ENCODE peak calls at places on chromosomes 6 and 20, in four cellular contexts. One of them, this sample, is unnamed.

GRCh38 chr6:43239054-43239453 is 4.2 kb upstream of the TTBK1 start:
- DNase-seq in choroid plexus epithelial cell: no peak
- DNase-seq in CD14-positive monocyte: no peak
- DNase-seq in H9: no peak
- DNase-seq in this sample: no peak

GRCh38 chr6:108588586-108588985 is 27.9 kb downstream of the FOXO3 start:
- DNase-seq in CD14-positive monocyte: no peak
- DNase-seq in H9: no peak
- DNase-seq in choroid plexus epithelial cell: peak
- DNase-seq in this sample: peak

GRCh38 chr6:129297592-129297991 is 412.4 kb downstream of the ARHGAP18 start:
- DNase-seq in CD14-positive monocyte: no peak
- DNase-seq in H9: no peak
- DNase-seq in choroid plexus epithelial cell: no peak
- DNase-seq in this sample: no peak

GRCh38 chr20:39016496-39016895 is 54.4 kb downstream of the DHX35 start:
- DNase-seq in CD14-positive monocyte: no peak
- DNase-seq in H9: no peak
- DNase-seq in choroid plexus epithelial cell: no peak
- DNase-seq in this sample: no peak

GRCh38 chr6:115765966-115766365 is 294.7 kb downstream of the FRK start:
- DNase-seq in choroid plexus epithelial cell: no peak
- DNase-seq in CD14-positive monocyte: no peak
- DNase-seq in H9: no peak
- DNase-seq in this sample: no peak

GRCh38 chr6:154995241-154996162 is at the start of gene TIAM2:
- DNase-seq in H9: peak
- DNase-seq in CD14-positive monocyte: no peak
- DNase-seq in choroid plexus epithelial cell: no peak
- DNase-seq in this sample: no peak

GRCh38 chr6:70479236-70479635 is 65.9 kb downstream of the FAM135A start:
- DNase-seq in CD14-positive monocyte: no peak
- DNase-seq in H9: no peak
- DNase-seq in choroid plexus epithelial cell: peak
- DNase-seq in this sample: no peak

GRCh38 chr6:107585815-107586435 is 96.0 kb downstream of the SOBP start:
- DNase-seq in choroid plexus epithelial cell: no peak
- DNase-seq in CD14-positive monocyte: no peak
- DNase-seq in H9: no peak
- DNase-seq in this sample: no peak

GRCh38 chr6:70282906-70283461 is 19.9 kb downstream of the COL9A1 start:
- DNase-seq in H9: peak
- DNase-seq in CD14-positive monocyte: no peak
- DNase-seq in choroid plexus epithelial cell: no peak
- DNase-seq in this sample: no peak

GRCh38 chr20:19889011-19889953 is 127.9 kb upstream of the NAA20 start:
- DNase-seq in H9: no peak
- DNase-seq in choroid plexus epithelial cell: peak
- DNase-seq in CD14-positive monocyte: no peak
- DNase-seq in this sample: peak

GRCh38 chr6:168286116-168286515 is 33.5 kb downstream of the DACT2 start:
- DNase-seq in choroid plexus epithelial cell: no peak
- DNase-seq in H9: no peak
- DNase-seq in CD14-positive monocyte: no peak
- DNase-seq in this sample: no peak

GRCh38 chr6:25504661-25505060 is 147.4 kb upstream of the SCGN start:
- DNase-seq in CD14-positive monocyte: no peak
- DNase-seq in choroid plexus epithelial cell: no peak
- DNase-seq in H9: no peak
- DNase-seq in this sample: peak

GRCh38 chr20:64233725-64234124 is 21.8 kb upstream of the PCMTD2 start:
- DNase-seq in H9: no peak
- DNase-seq in choroid plexus epithelial cell: no peak
- DNase-seq in CD14-positive monocyte: peak
- DNase-seq in this sample: no peak

GRCh38 chr20:16821211-16822089 is 73.3 kb downstream of the OTOR start:
- DNase-seq in CD14-positive monocyte: no peak
- DNase-seq in H9: peak
- DNase-seq in choroid plexus epithelial cell: peak
- DNase-seq in this sample: peak

GRCh38 chr20:24785141-24785924 is 163.7 kb upstream of the CST7 start:
- DNase-seq in H9: no peak
- DNase-seq in choroid plexus epithelial cell: no peak
- DNase-seq in CD14-positive monocyte: no peak
- DNase-seq in this sample: peak

GRCh38 chr6:143457563-143458359 is 7.2 kb downstream of the PEX3 start:
- DNase-seq in choroid plexus epithelial cell: peak
- DNase-seq in CD14-positive monocyte: no peak
- DNase-seq in H9: no peak
- DNase-seq in this sample: no peak

GRCh38 chr6:33702345-33702977 is 9.0 kb downstream of the UQCC2 start:
- DNase-seq in H9: peak
- DNase-seq in choroid plexus epithelial cell: peak
- DNase-seq in CD14-positive monocyte: no peak
- DNase-seq in this sample: peak

GRCh38 chr6:37648465-37649330 is 49.0 kb downstream of the MDGA1 start:
- DNase-seq in H9: peak
- DNase-seq in choroid plexus epithelial cell: no peak
- DNase-seq in CD14-positive monocyte: no peak
- DNase-seq in this sample: no peak

GRCh38 chr20:2195614-2196013 is 94.0 kb downstream of the STK35 start:
- DNase-seq in CD14-positive monocyte: no peak
- DNase-seq in H9: no peak
- DNase-seq in choroid plexus epithelial cell: no peak
- DNase-seq in this sample: no peak
- TF ChIP-seq CTCF in CD14-positive monocyte: no peak
- TF ChIP-seq CTCF in H9: peak
- TF ChIP-seq CTCF in choroid plexus epithelial cell: no peak
- TF ChIP-seq CTCF in this sample: peak

GRCh38 chr6:8194499-8194898 is 92.2 kb upstream of the EEF1E1 start:
- DNase-seq in CD14-positive monocyte: no peak
- DNase-seq in H9: no peak
- DNase-seq in choroid plexus epithelial cell: peak
- DNase-seq in this sample: no peak

GRCh38 chr6:8193541-8193940 is 91.2 kb upstream of the EEF1E1 start:
- DNase-seq in H9: no peak
- DNase-seq in CD14-positive monocyte: no peak
- DNase-seq in choroid plexus epithelial cell: peak
- DNase-seq in this sample: peak

GRCh38 chr6:8195714-8196104 is 93.4 kb upstream of the EEF1E1 start:
- DNase-seq in H9: no peak
- DNase-seq in CD14-positive monocyte: no peak
- DNase-seq in choroid plexus epithelial cell: no peak
- DNase-seq in this sample: no peak

GRCh38 chr6:8192597-8192996 is 90.2 kb upstream of the EEF1E1 start:
- DNase-seq in H9: no peak
- DNase-seq in CD14-positive monocyte: no peak
- DNase-seq in choroid plexus epithelial cell: no peak
- DNase-seq in this sample: no peak

DNA sequence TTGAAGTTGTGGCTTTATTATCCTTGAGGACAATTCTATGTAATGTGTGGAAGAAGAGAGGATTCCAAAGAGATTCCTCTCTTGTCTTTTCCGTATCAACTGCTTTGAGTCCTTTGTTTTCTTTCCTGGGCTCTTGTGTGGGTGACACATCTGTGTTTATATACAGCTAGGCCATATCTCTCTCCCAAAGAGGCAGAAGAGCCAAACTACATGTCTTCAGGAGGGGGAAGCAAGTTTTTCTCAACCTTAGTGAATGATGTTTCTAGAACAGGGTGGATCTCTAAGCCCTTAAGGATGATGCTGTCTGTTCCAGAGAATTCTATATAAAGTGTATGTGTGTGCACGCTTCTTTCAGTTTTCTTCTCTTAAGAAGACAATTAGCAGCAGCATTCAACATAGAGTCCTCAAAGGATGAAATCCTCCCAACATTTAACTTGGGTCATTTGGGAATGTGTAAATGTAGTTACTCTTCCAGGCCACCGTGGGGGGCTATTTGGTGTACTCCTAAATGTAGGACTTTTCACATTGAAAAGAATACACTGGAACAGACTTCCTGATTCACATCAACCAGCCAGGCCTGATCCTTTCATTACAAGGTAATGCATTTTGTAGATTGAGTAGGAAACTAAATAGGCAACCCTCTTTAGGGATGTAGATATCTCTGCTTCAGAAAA is 92.8 kb upstream of the EEF1E1 start:
- DNase-seq in H9: no peak
- DNase-seq in CD14-positive monocyte: no peak
- DNase-seq in choroid plexus epithelial cell: peak
- DNase-seq in this sample: no peak
- TF ChIP-seq CTCF in H9: peak
- TF ChIP-seq CTCF in CD14-positive monocyte: peak
- TF ChIP-seq CTCF in choroid plexus epithelial cell: peak
- TF ChIP-seq CTCF in this sample: peak

DNA sequence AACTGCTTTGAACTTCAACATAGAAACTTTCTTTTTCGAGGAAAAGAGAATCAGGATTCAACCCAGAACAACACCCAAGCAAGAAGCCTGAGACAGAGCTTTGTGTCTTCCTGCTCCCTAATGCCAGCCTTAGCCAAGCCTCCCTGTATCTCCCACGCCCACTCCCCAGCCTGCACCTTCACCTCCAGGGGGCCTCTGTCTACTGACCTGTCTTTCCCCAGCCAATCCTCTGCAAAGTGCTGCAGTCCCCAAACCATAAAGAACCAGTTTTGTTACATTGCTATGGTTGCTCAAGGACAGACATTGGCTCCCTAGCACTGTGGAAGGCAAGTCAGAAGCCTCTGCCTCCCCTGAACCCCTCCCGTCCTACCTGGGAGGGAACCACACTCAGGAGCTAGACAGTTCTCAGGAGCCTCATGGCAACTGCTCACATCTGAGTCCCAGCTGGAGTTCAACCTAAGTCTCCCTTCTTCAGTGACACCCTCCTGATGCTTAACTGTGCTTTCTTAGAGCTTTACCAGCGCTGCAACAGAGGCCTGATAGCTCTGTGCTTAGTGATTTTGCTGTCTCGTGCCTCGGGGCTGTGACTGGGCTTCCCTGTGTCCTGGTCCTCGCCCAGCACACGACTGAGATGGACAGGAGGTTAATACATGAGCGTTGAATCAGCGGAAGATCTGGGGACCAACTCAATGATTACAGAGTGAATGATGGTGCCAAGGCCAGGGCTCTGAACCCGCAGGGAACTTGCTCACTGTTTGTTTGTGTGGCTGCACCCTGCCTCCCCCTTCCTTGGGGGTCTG is 101.5 kb upstream of the DUSP22 start:
- DNase-seq in CD14-positive monocyte: no peak
- DNase-seq in H9: peak
- DNase-seq in choroid plexus epithelial cell: no peak
- DNase-seq in this sample: no peak
- TF ChIP-seq CTCF in CD14-positive monocyte: no peak
- TF ChIP-seq CTCF in H9: peak
- TF ChIP-seq CTCF in choroid plexus epithelial cell: peak
- TF ChIP-seq CTCF in this sample: no peak

GRCh38 chr20:62156592-62157386 is 13.2 kb downstream of the SS18L1 start:
- DNase-seq in choroid plexus epithelial cell: peak
- DNase-seq in CD14-positive monocyte: peak
- DNase-seq in H9: peak
- DNase-seq in this sample: no peak
- TF ChIP-seq CTCF in choroid plexus epithelial cell: peak
- TF ChIP-seq CTCF in CD14-positive monocyte: peak
- TF ChIP-seq CTCF in H9: peak
- TF ChIP-seq CTCF in this sample: peak

DNA sequence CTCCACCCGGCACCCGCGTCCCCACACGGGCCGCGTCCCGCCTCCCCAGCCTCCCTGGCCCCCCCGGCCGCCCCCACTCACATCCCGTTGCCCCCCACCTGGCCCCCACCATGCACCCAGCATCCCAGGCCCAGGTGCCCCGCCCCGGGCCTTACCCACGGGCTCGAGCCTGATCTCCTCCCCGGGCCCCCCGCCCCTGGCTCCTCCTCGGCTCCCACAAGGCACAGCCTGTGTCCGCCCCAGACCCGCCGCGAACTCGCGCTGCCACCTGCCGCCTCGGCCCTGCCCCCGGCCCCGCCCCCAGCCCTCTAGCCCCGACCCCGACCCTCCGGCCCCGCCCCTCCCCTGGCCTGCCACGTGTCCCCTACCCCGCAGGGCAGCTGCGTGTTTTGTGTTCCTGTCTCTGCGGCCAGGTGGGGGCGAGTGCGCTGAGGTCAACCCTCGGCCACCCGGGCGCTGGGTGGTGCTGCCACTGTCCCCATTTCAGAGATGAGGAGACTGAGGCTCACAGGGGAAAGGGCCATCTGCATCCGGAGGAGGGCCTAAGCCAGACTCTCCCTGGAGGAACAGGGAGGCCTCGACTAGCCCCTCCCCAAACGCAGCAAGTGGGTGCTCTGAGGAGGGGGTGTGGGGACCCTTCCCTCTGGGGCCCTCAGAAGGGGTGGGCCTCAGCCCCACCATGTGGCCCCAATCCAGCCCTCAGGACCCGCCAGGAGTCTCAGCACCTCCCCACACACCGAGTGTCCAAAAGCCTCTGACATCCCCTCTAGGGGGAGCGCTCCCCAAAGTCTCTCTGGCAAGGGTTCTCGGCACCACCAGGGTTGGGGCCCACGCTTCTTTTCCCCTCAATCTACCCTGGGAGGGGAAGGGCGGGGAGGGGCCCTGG is 99.8 kb downstream of the TAF4 start:
- DNase-seq in choroid plexus epithelial cell: no peak
- DNase-seq in CD14-positive monocyte: no peak
- DNase-seq in H9: peak
- DNase-seq in this sample: no peak
- TF ChIP-seq CTCF in choroid plexus epithelial cell: peak
- TF ChIP-seq CTCF in CD14-positive monocyte: no peak
- TF ChIP-seq CTCF in H9: peak
- TF ChIP-seq CTCF in this sample: peak